ENCODE peak calls at places on chromosomes 1 and 21, in nine cellular contexts. One of them, this sample, is unnamed.

GRCh38 chr1:53585116-53585515 is 125.9 kb downstream of the DMRTB1 start:
- DNase-seq in IMR-90: peak; percentile 83
- DNase-seq in RWPE1: no peak
- DNase-seq in tibial artery: no peak
- DNase-seq in neural crest cell: no peak
- DNase-seq in body of pancreas: no peak
- DNase-seq in pancreas: no peak
- DNase-seq in activated CD8-positive, alpha-beta T cell treated with anti-CD3 and anti-CD28 coated beads for 36 hours: peak; percentile 79
- DNase-seq in CD8-positive, alpha-beta T cell: peak; percentile 19
- DNase-seq in this sample: no peak

GRCh38 chr1:93988634-93989350 is 79.6 kb upstream of the GCLM start:
- DNase-seq in IMR-90: peak; percentile 85
- DNase-seq in RWPE1: peak; percentile 82
- DNase-seq in tibial artery: no peak
- DNase-seq in neural crest cell: no peak
- DNase-seq in body of pancreas: no peak
- DNase-seq in pancreas: no peak
- DNase-seq in activated CD8-positive, alpha-beta T cell treated with anti-CD3 and anti-CD28 coated beads for 36 hours: no peak
- DNase-seq in CD8-positive, alpha-beta T cell: no peak
- DNase-seq in this sample: peak; percentile 87

GRCh38 chr1:14294860-14295259 is 303.6 kb upstream of the KAZN start:
- DNase-seq in IMR-90: no peak
- DNase-seq in RWPE1: no peak
- DNase-seq in tibial artery: no peak
- DNase-seq in neural crest cell: no peak
- DNase-seq in body of pancreas: no peak
- DNase-seq in pancreas: no peak
- DNase-seq in activated CD8-positive, alpha-beta T cell treated with anti-CD3 and anti-CD28 coated beads for 36 hours: no peak
- DNase-seq in CD8-positive, alpha-beta T cell: no peak
- DNase-seq in this sample: no peak

GRCh38 chr1:54284781-54285563 is 85.0 kb downstream of the MRPL37 start:
- DNase-seq in IMR-90: no peak
- DNase-seq in RWPE1: no peak
- DNase-seq in tibial artery: no peak
- DNase-seq in neural crest cell: no peak
- DNase-seq in body of pancreas: no peak
- DNase-seq in pancreas: no peak
- DNase-seq in activated CD8-positive, alpha-beta T cell treated with anti-CD3 and anti-CD28 coated beads for 36 hours: peak; percentile 76
- DNase-seq in CD8-positive, alpha-beta T cell: no peak
- DNase-seq in this sample: no peak

GRCh38 chr1:8396912-8397406 is 79.0 kb downstream of the SLC45A1 start:
- DNase-seq in IMR-90: peak; percentile 99
- DNase-seq in RWPE1: peak; percentile 75
- DNase-seq in tibial artery: peak; percentile 81
- DNase-seq in neural crest cell: no peak
- DNase-seq in body of pancreas: no peak
- DNase-seq in pancreas: no peak
- DNase-seq in activated CD8-positive, alpha-beta T cell treated with anti-CD3 and anti-CD28 coated beads for 36 hours: peak; percentile 60
- DNase-seq in CD8-positive, alpha-beta T cell: no peak
- DNase-seq in this sample: peak; percentile 86

GRCh38 chr21:45303111-45303615 is 15.5 kb upstream of the POFUT2 start:
- DNase-seq in IMR-90: no peak
- DNase-seq in RWPE1: no peak
- DNase-seq in tibial artery: no peak
- DNase-seq in neural crest cell: no peak
- DNase-seq in body of pancreas: peak; percentile 5
- DNase-seq in pancreas: no peak
- DNase-seq in activated CD8-positive, alpha-beta T cell treated with anti-CD3 and anti-CD28 coated beads for 36 hours: no peak
- DNase-seq in CD8-positive, alpha-beta T cell: no peak
- DNase-seq in this sample: no peak

GRCh38 chr1:111219466-111220286 is 7.8 kb upstream of the CHI3L2 start:
- DNase-seq in IMR-90: no peak
- DNase-seq in RWPE1: no peak
- DNase-seq in tibial artery: no peak
- DNase-seq in neural crest cell: no peak
- DNase-seq in body of pancreas: no peak
- DNase-seq in pancreas: no peak
- DNase-seq in activated CD8-positive, alpha-beta T cell treated with anti-CD3 and anti-CD28 coated beads for 36 hours: peak; percentile 83
- DNase-seq in CD8-positive, alpha-beta T cell: no peak
- DNase-seq in this sample: no peak

GRCh38 chr1:111471012-111471411 is 2.8 kb upstream of the C1orf162 start:
- DNase-seq in IMR-90: no peak
- DNase-seq in RWPE1: no peak
- DNase-seq in tibial artery: peak; percentile 69
- DNase-seq in neural crest cell: no peak
- DNase-seq in body of pancreas: peak; percentile 30
- DNase-seq in pancreas: no peak
- DNase-seq in activated CD8-positive, alpha-beta T cell treated with anti-CD3 and anti-CD28 coated beads for 36 hours: peak; percentile 87
- DNase-seq in CD8-positive, alpha-beta T cell: peak; percentile 35
- DNase-seq in this sample: no peak

GRCh38 chr21:38120984-38121855 is 135.6 kb upstream of the KCNJ15 start:
- DNase-seq in IMR-90: no peak
- DNase-seq in RWPE1: no peak
- DNase-seq in tibial artery: no peak
- DNase-seq in neural crest cell: no peak
- DNase-seq in body of pancreas: no peak
- DNase-seq in pancreas: no peak
- DNase-seq in activated CD8-positive, alpha-beta T cell treated with anti-CD3 and anti-CD28 coated beads for 36 hours: no peak
- DNase-seq in CD8-positive, alpha-beta T cell: no peak
- DNase-seq in this sample: no peak

GRCh38 chr1:92968138-92969032 is 7.1 kb upstream of the DIPK1A start:
- DNase-seq in IMR-90: no peak
- DNase-seq in RWPE1: peak; percentile 42
- DNase-seq in tibial artery: no peak
- DNase-seq in neural crest cell: no peak
- DNase-seq in body of pancreas: no peak
- DNase-seq in pancreas: no peak
- DNase-seq in activated CD8-positive, alpha-beta T cell treated with anti-CD3 and anti-CD28 coated beads for 36 hours: no peak
- DNase-seq in CD8-positive, alpha-beta T cell: no peak
- DNase-seq in this sample: peak; percentile 45

GRCh38 chr1:64507897-64508296 is 38.0 kb downstream of the CACHD1 start:
- DNase-seq in IMR-90: no peak
- DNase-seq in RWPE1: no peak
- DNase-seq in tibial artery: no peak
- DNase-seq in neural crest cell: no peak
- DNase-seq in body of pancreas: no peak
- DNase-seq in pancreas: no peak
- DNase-seq in activated CD8-positive, alpha-beta T cell treated with anti-CD3 and anti-CD28 coated beads for 36 hours: no peak
- DNase-seq in CD8-positive, alpha-beta T cell: no peak
- DNase-seq in this sample: no peak

GRCh38 chr1:51534447-51534846 is 15.4 kb upstream of the EPS15 start:
- DNase-seq in IMR-90: no peak
- DNase-seq in RWPE1: no peak
- DNase-seq in tibial artery: no peak
- DNase-seq in neural crest cell: no peak
- DNase-seq in body of pancreas: no peak
- DNase-seq in pancreas: no peak
- DNase-seq in activated CD8-positive, alpha-beta T cell treated with anti-CD3 and anti-CD28 coated beads for 36 hours: peak; percentile 12
- DNase-seq in CD8-positive, alpha-beta T cell: no peak
- DNase-seq in this sample: no peak

GRCh38 chr1:77222496-77222895 is 3.3 kb upstream of the PIGK start:
- DNase-seq in IMR-90: no peak
- DNase-seq in RWPE1: no peak
- DNase-seq in tibial artery: no peak
- DNase-seq in neural crest cell: no peak
- DNase-seq in body of pancreas: no peak
- DNase-seq in pancreas: no peak
- DNase-seq in activated CD8-positive, alpha-beta T cell treated with anti-CD3 and anti-CD28 coated beads for 36 hours: no peak
- DNase-seq in CD8-positive, alpha-beta T cell: no peak
- DNase-seq in this sample: no peak

GRCh38 chr1:77218477-77219165 is 609 bp downstream of the PIGK start:
- DNase-seq in IMR-90: peak; percentile 27
- DNase-seq in RWPE1: peak; percentile 8
- DNase-seq in tibial artery: no peak
- DNase-seq in neural crest cell: no peak
- DNase-seq in body of pancreas: no peak
- DNase-seq in pancreas: no peak
- DNase-seq in activated CD8-positive, alpha-beta T cell treated with anti-CD3 and anti-CD28 coated beads for 36 hours: no peak
- DNase-seq in CD8-positive, alpha-beta T cell: no peak
- DNase-seq in this sample: no peak

GRCh38 chr1:77220687-77221463 is 1.6 kb upstream of the PIGK start:
- DNase-seq in IMR-90: peak; percentile 85
- DNase-seq in RWPE1: no peak
- DNase-seq in tibial artery: no peak
- DNase-seq in neural crest cell: no peak
- DNase-seq in body of pancreas: no peak
- DNase-seq in pancreas: no peak
- DNase-seq in activated CD8-positive, alpha-beta T cell treated with anti-CD3 and anti-CD28 coated beads for 36 hours: no peak
- DNase-seq in CD8-positive, alpha-beta T cell: no peak
- DNase-seq in this sample: peak; percentile 72

DNA sequence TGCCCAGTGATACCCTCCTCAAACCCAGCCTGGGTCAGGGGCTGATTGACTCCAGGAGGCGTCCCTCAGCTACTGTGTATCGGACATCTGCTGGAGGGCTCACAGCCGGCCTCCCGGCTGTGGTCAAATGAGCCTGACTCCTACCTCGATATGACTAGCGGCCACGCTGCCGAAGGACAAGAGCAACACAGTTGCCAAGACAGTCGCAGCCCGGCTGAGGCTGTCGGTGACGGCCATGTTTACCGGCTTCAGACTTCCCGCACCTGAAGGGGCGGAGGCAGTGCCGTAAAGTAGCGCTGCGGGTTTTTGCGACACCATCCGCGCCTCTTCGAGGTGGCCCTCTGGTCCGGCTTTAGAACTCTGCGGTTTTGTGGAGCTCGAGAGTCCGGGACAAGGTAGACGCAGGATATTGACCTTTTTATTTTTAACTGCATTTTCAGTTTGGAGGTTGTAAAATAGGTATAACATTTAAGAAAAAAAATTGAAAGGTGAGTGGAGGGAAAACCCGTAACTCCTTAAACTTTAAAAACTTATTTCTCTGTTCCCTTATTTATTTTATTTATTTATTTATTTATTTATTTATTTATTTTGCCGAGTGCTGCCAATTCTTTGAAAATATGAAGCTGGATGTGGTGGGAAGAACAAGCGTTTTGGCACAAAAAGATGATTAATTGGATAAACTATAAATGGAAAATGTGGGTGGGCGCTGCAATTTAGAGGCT is at the start of gene PIGK:
- DNase-seq in IMR-90: peak; percentile 79
- DNase-seq in RWPE1: peak; percentile 75
- DNase-seq in tibial artery: peak; percentile 81
- DNase-seq in neural crest cell: peak; percentile 82
- DNase-seq in body of pancreas: peak; percentile 94
- DNase-seq in pancreas: peak; percentile 91
- DNase-seq in activated CD8-positive, alpha-beta T cell treated with anti-CD3 and anti-CD28 coated beads for 36 hours: peak; percentile 93
- DNase-seq in CD8-positive, alpha-beta T cell: peak; percentile 71
- DNase-seq in this sample: peak; percentile 88
- TF ChIP-seq CTCF in IMR-90: no peak
- TF ChIP-seq CTCF in RWPE1: no peak
- TF ChIP-seq CTCF in tibial artery: no peak
- TF ChIP-seq CTCF in neural crest cell: peak; percentile 23
- TF ChIP-seq CTCF in body of pancreas: no peak
- TF ChIP-seq CTCF in pancreas: no peak
- TF ChIP-seq CTCF in activated CD8-positive, alpha-beta T cell treated with anti-CD3 and anti-CD28 coated beads for 36 hours: no peak
- TF ChIP-seq CTCF in CD8-positive, alpha-beta T cell: no peak
- TF ChIP-seq CTCF in this sample: no peak

DNA sequence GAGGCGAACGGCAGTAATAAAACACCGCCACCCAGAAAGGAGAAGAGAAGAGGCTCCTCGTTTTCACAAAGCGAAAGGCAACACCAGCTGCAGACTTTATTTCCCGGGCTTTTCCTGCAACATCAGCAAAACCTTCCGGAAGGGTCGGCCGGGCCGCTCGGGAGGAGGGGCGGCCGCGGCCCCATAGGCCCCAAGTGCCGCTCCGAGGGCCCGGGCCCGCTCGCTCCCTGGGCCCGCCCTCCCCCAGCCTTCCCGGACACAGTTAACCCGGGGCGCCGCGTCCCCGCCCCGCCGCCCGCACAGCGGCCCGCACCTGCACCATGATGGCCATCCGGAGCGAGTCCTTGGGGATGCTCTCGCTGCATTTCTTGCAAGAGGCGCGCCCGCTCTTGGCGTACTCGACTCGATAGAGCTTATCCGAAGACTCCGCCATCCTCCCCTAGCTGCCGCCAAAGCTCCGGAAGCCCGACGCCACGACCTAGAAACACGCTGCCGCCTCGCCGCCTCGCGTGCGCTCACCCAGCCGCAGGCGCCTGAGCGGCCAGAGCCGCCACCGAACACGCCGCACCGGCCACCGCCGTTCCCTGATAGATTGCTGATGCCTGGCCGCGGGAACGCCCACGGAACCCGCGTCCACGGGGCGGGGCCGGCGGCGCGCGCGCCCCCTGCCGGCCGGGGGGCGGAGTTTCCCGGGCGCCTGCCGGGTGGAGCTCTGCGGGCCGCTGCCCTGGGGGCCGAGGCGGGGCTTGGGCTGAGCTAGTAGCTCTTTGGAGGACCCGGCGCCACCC is at the start of gene PARP1:
- DNase-seq in IMR-90: peak; percentile 65
- DNase-seq in RWPE1: peak; percentile 97
- DNase-seq in tibial artery: peak; percentile 92
- DNase-seq in neural crest cell: peak; percentile 82
- DNase-seq in body of pancreas: peak; percentile 94
- DNase-seq in pancreas: peak; percentile 93
- DNase-seq in activated CD8-positive, alpha-beta T cell treated with anti-CD3 and anti-CD28 coated beads for 36 hours: peak; percentile 94
- DNase-seq in CD8-positive, alpha-beta T cell: peak; percentile 78
- DNase-seq in this sample: peak; percentile 98
- TF ChIP-seq CTCF in IMR-90: peak; percentile 91
- TF ChIP-seq CTCF in RWPE1: peak; percentile 89
- TF ChIP-seq CTCF in tibial artery: peak; percentile 58
- TF ChIP-seq CTCF in neural crest cell: peak; percentile 92
- TF ChIP-seq CTCF in body of pancreas: no peak
- TF ChIP-seq CTCF in pancreas: peak; percentile 80
- TF ChIP-seq CTCF in activated CD8-positive, alpha-beta T cell treated with anti-CD3 and anti-CD28 coated beads for 36 hours: peak; percentile 76
- TF ChIP-seq CTCF in CD8-positive, alpha-beta T cell: peak; percentile 73
- TF ChIP-seq CTCF in this sample: peak; percentile 99

DNA sequence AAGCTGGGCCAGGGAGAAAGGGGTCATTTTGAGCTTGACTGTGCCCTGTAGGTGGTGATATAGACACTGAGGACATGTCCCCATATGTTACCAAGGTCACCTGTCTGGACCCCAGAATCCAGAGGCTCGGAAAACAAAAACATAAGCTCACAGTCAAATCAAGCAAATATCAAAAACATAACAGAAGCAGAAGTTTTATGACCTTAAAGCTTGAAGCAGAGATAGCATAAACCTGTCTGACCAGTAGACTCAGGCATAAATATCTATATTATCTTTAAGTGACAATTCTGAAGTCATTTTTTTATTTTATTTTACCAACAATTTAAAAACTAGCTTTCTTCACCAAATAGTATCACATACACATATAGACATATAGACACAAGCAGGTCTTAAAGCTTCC is 32.8 kb upstream of the RHOU start:
- DNase-seq in IMR-90: no peak
- DNase-seq in RWPE1: no peak
- DNase-seq in tibial artery: no peak
- DNase-seq in neural crest cell: no peak
- DNase-seq in body of pancreas: no peak
- DNase-seq in pancreas: no peak
- DNase-seq in activated CD8-positive, alpha-beta T cell treated with anti-CD3 and anti-CD28 coated beads for 36 hours: no peak
- DNase-seq in CD8-positive, alpha-beta T cell: no peak
- DNase-seq in this sample: no peak
- TF ChIP-seq CTCF in IMR-90: no peak
- TF ChIP-seq CTCF in RWPE1: no peak
- TF ChIP-seq CTCF in tibial artery: no peak
- TF ChIP-seq CTCF in neural crest cell: no peak
- TF ChIP-seq CTCF in body of pancreas: no peak
- TF ChIP-seq CTCF in pancreas: no peak
- TF ChIP-seq CTCF in activated CD8-positive, alpha-beta T cell treated with anti-CD3 and anti-CD28 coated beads for 36 hours: no peak
- TF ChIP-seq CTCF in CD8-positive, alpha-beta T cell: no peak
- TF ChIP-seq CTCF in this sample: no peak

GRCh38 chr1:9687120-9687875 is 35.8 kb downstream of the PIK3CD start:
- DNase-seq in IMR-90: peak; percentile 92
- DNase-seq in RWPE1: peak; percentile 69
- DNase-seq in tibial artery: peak; percentile 39
- DNase-seq in neural crest cell: peak; percentile 32
- DNase-seq in body of pancreas: peak; percentile 80
- DNase-seq in pancreas: peak; percentile 59
- DNase-seq in activated CD8-positive, alpha-beta T cell treated with anti-CD3 and anti-CD28 coated beads for 36 hours: peak; percentile 88
- DNase-seq in CD8-positive, alpha-beta T cell: peak; percentile 16
- DNase-seq in this sample: peak; percentile 46
- TF ChIP-seq CTCF in IMR-90: peak; percentile 1
- TF ChIP-seq CTCF in RWPE1: no peak
- TF ChIP-seq CTCF in tibial artery: no peak
- TF ChIP-seq CTCF in neural crest cell: peak; percentile 35
- TF ChIP-seq CTCF in body of pancreas: peak; percentile 25
- TF ChIP-seq CTCF in pancreas: no peak
- TF ChIP-seq CTCF in activated CD8-positive, alpha-beta T cell treated with anti-CD3 and anti-CD28 coated beads for 36 hours: peak; percentile 12
- TF ChIP-seq CTCF in CD8-positive, alpha-beta T cell: no peak
- TF ChIP-seq CTCF in this sample: no peak

This sample was measured in MCF 10A.